ENCODE peak calls at places on chromosome 14, in ten cellular contexts. O, N, U, P, G, Y, C, Z, K and Q are unnamed samples.

GRCh38 chr14:69170848-69171247 is 17.9 kb upstream of the DCAF5 start:
- DNase-seq in O (peak), N (no peak), U (no peak), P (no peak), G (no peak), Y (no peak), C (peak), Z (no peak), K (no peak), Q (no peak)

GRCh38 chr14:69695664-69696527 is 71.0 kb upstream of the SRSF5 start:
- DNase-seq in O (no peak), N (no peak), U (peak), P (no peak), G (no peak), Y (peak), C (no peak), Z (peak), K (no peak), Q (peak)

GRCh38 chr14:94115068-94115591 is 4.6 kb downstream of the IFI27 start:
- DNase-seq in O (no peak), N (no peak), U (no peak), P (peak), G (no peak), Y (no peak), C (no peak), Z (no peak), K (no peak), Q (peak)

GRCh38 chr14:94571395-94571794 is 9.8 kb upstream of the SERPINA5 start:
- DNase-seq in O (no peak), N (no peak), U (no peak), P (no peak), G (no peak), Y (no peak), C (no peak), Z (no peak), K (no peak), Q (no peak)

GRCh38 chr14:67749341-67750110 is 47.8 kb downstream of the RDH12 start:
- DNase-seq in O (no peak), N (no peak), U (no peak), P (no peak), G (no peak), Y (no peak), C (no peak), Z (no peak), K (no peak), Q (no peak)

GRCh38 chr14:68148276-68148675 is 328.7 kb downstream of the RAD51B start:
- DNase-seq in O (peak), N (no peak), U (no peak), P (no peak), G (no peak), Y (no peak), C (peak), Z (no peak), K (no peak), Q (no peak)

GRCh38 chr14:102084931-102085330 is 1.9 kb downstream of the HSP90AA1 start:
- DNase-seq in O (no peak), N (no peak), U (no peak), P (no peak), G (no peak), Y (no peak), C (peak), Z (no peak), K (no peak), Q (no peak)

GRCh38 chr14:35898217-35898775 is 72.2 kb downstream of the BRMS1L start:
- DNase-seq in O (no peak), N (no peak), U (no peak), P (no peak), G (no peak), Y (no peak), C (no peak), Z (no peak), K (no peak), Q (no peak)

GRCh38 chr14:103894723-103895059 is 33.6 kb upstream of the TDRD9 start:
- DNase-seq in O (no peak), N (peak), U (no peak), P (no peak), G (no peak), Y (no peak), C (no peak), Z (no peak), K (no peak), Q (no peak)